ENCODE peak calls at places on chromosomes 12 and 14, in five cellular contexts. S is renal cortical epithelial cell, B is memory B cell, F is choroid plexus epithelial cell, C is anterior cingulate cortex. T is an unnamed sample.

GRCh38 chr14:85867450-85867849 is 337.5 kb downstream of the FLRT2 start:
- DNase-seq in S (no peak), B (no peak), F (no peak), C (no peak), T (no peak)

GRCh38 chr12:9796346-9796745 is 30.9 kb upstream of the KLRF1 start:
- DNase-seq in S (no peak), B (no peak), F (no peak), C (no peak), T (no peak)

GRCh38 chr12:110760204-110760609 is 17.5 kb upstream of the PPP1CC start:
- DNase-seq in S (no peak), B (no peak), F (no peak), C (no peak), T (no peak)

GRCh38 chr12:87967871-87968270 is 61.3 kb downstream of the C12orf50 start:
- DNase-seq in S (peak; percentile 9), B (no peak), F (peak; percentile 73), C (no peak), T (no peak)

GRCh38 chr14:67541448-67542387 is 8.6 kb downstream of the PLEKHH1 start:
- DNase-seq in S (no peak), B (no peak), F (no peak), C (no peak), T (peak; percentile 87)

GRCh38 chr12:93166891-93167307 is 210.8 kb upstream of the NUDT4 start:
- DNase-seq in S (no peak), B (no peak), F (no peak), C (no peak), T (no peak)

GRCh38 chr14:75610839-75611238 is 32.4 kb downstream of the FLVCR2 start:
- DNase-seq in S (peak; percentile 15), B (no peak), F (peak; percentile 84), C (no peak), T (no peak)

GRCh38 chr12:30988887-30989286 is 62.3 kb downstream of the TSPAN11 start:
- DNase-seq in S (no peak), B (no peak), F (no peak), C (no peak), T (no peak)

GRCh38 chr14:69242311-69243224 is 17.4 kb upstream of the GALNT16 start:
- DNase-seq in S (peak; percentile 63), B (peak; percentile 42), F (peak; percentile 87), C (peak; percentile 16), T (no peak)

GRCh38 chr12:91222746-91223145 is 40.1 kb upstream of the DCN start:
- DNase-seq in S (peak; percentile 78), B (no peak), F (peak; percentile 50), C (no peak), T (no peak)

GRCh38 chr12:121578230-121579189 is 2.3 kb downstream of the KDM2B start:
- DNase-seq in S (no peak), B (peak; percentile 47), F (peak; percentile 14), C (peak; percentile 29), T (no peak)

GRCh38 chr14:59482471-59483331 is 1.5 kb downstream of the L3HYPDH start:
- DNase-seq in S (peak; percentile 98), B (no peak), F (peak; percentile 86), C (no peak), T (no peak)

GRCh38 chr14:29454026-29454693 is 473.5 kb downstream of the PRKD1 start:
- DNase-seq in S (no peak), B (no peak), F (no peak), C (no peak), T (no peak)

GRCh38 chr14:71050227-71050823 is 143.1 kb downstream of the PCNX1 start:
- DNase-seq in S (peak; percentile 23), B (no peak), F (peak; percentile 44), C (no peak), T (no peak)

GRCh38 chr12:69330475-69331473 is 17.4 kb upstream of the LYZ start:
- DNase-seq in S (peak; percentile 35), B (peak; percentile 34), F (peak; percentile 18), C (no peak), T (no peak)

GRCh38 chr14:100850841-100851585 is 25.1 kb downstream of the MEG3 start:
- DNase-seq in S (no peak), B (peak; percentile 71), F (peak; percentile 33), C (no peak), T (no peak)

GRCh38 chr12:76470028-76470939 is 89.3 kb downstream of the OSBPL8 start:
- DNase-seq in S (peak; percentile 92), B (no peak), F (peak; percentile 96), C (no peak), T (no peak)

GRCh38 chr14:100187247-100187833 is 27.9 kb upstream of the DEGS2 start:
- DNase-seq in S (no peak), B (no peak), F (no peak), C (no peak), T (no peak)

GRCh38 chr14:76138758-76139723 is 12.7 kb upstream of the GPATCH2L start:
- DNase-seq in S (no peak), B (no peak), F (no peak), C (no peak), T (no peak)

T was measured in mesenteric fat pad.